ENCODE peak calls at places on chromosomes 7 and 10, in four cellular contexts. C, P, N and Z are unnamed samples.

GRCh38 chr7:124697746-124698145 is 67.8 kb downstream of the GPR37 start:
- DNase-seq in N (no peak), P (no peak), C (no peak), Z (no peak)

GRCh38 chr7:47337531-47337930 is 244.4 kb downstream of the TNS3 start:
- DNase-seq in N (peak; percentile 16), P (no peak), C (no peak), Z (no peak)

GRCh38 chr10:24357344-24358021 is 148.5 kb downstream of the KIAA1217 start:
- DNase-seq in C (no peak), N (no peak), P (no peak), Z (no peak)

GRCh38 chr10:22849077-22849810 is 78.6 kb upstream of the ARMC3 start:
- DNase-seq in P (no peak), N (no peak), C (no peak), Z (no peak)

GRCh38 chr7:116265881-116266280 is 55.5 kb downstream of the TES start:
- DNase-seq in N (no peak), P (no peak), C (no peak), Z (no peak)

GRCh38 chr10:16799621-16800020 is 17.6 kb downstream of the RSU1 start:
- DNase-seq in C (peak; percentile 16), P (no peak), N (peak; percentile 45), Z (no peak)

GRCh38 chr7:6049780-6050179 is 18.6 kb downstream of the ANKRD61 start:
- DNase-seq in C (no peak), N (no peak), P (no peak), Z (no peak)

GRCh38 chr10:986881-987634 is 1.2 kb upstream of the GTPBP4 start:
- DNase-seq in P (no peak), C (no peak), N (no peak), Z (no peak)

GRCh38 chr10:86936661-86937501 is 20.5 kb downstream of the MMRN2 start:
- DNase-seq in N (no peak), C (no peak), P (no peak), Z (no peak)

GRCh38 chr7:98944386-98944785 is 66.1 kb downstream of the TRRAP start:
- DNase-seq in N (no peak), C (no peak), P (no peak), Z (no peak)

GRCh38 chr7:15317215-15317614 is 244.6 kb downstream of the AGMO start:
- DNase-seq in C (no peak), P (no peak), N (no peak), Z (no peak)

GRCh38 chr10:7587865-7588188 is 78.9 kb downstream of the ITIH5 start:
- DNase-seq in P (no peak), N (no peak), C (no peak), Z (no peak)

GRCh38 chr10:7590271-7590670 is 76.5 kb downstream of the ITIH5 start:
- DNase-seq in N (no peak), P (no peak), C (no peak), Z (no peak)

GRCh38 chr10:7589748-7590147 is 77.0 kb downstream of the ITIH5 start:
- DNase-seq in P (no peak), N (no peak), C (no peak), Z (no peak)

GRCh38 chr10:7585228-7585627 is 81.5 kb downstream of the ITIH5 start:
- DNase-seq in P (no peak), C (no peak), N (no peak), Z (no peak)

GRCh38 chr10:7587168-7587864 is 79.5 kb downstream of the ITIH5 start:
- DNase-seq in N (peak; percentile 11), P (no peak), C (no peak), Z (no peak)
- TF ChIP-seq REST in N (no peak), P (no peak), C (no peak), Z (no peak)

GRCh38 chr7:108094933-108095710 is 35.0 kb downstream of the LAMB4 start:
- DNase-seq in P (peak; percentile 50), N (no peak), C (no peak), Z (peak; percentile 79)
- TF ChIP-seq REST in P (no peak), N (no peak), C (no peak), Z (no peak)

GRCh38 chr7:4681922-4682620 is at the start of gene FOXK1:
- DNase-seq in P (peak; percentile 46), N (no peak), C (peak; percentile 55), Z (no peak)
- TF ChIP-seq REST in P (no peak), N (no peak), C (no peak), Z (no peak)

GRCh38 chr10:88156341-88156740 is 292.9 kb downstream of the PTEN start:
- DNase-seq in C (no peak), P (no peak), N (no peak), Z (no peak)

GRCh38 chr10:88157981-88158465 is 294.6 kb downstream of the PTEN start:
- DNase-seq in P (peak; percentile 35), C (no peak), N (no peak), Z (no peak)

GRCh38 chr10:88152720-88153119 is 289.3 kb downstream of the PTEN start:
- DNase-seq in P (peak; percentile 11), C (no peak), N (peak; percentile 40), Z (no peak)

GRCh38 chr10:88158506-88159123 is 295.2 kb downstream of the PTEN start:
- DNase-seq in C (no peak), N (no peak), P (no peak), Z (no peak)

GRCh38 chr10:88154596-88155250 is 291.3 kb downstream of the PTEN start:
- DNase-seq in N (no peak), P (no peak), C (no peak), Z (no peak)
- TF ChIP-seq REST in N (no peak), P (no peak), C (no peak), Z (no peak)